ENCODE peak calls at places on chromosomes 16 and 17, in six cellular contexts. N is cardiac fibroblast, U is astrocyte of the spinal cord, F is T-helper 17 cell, B is glutamatergic neuron, Q is H7. Y is an unnamed sample.

GRCh38 chr17:83083368-83084201 is 4.2 kb downstream of the METRNL start:
- DNase-seq in B (no peak), U (peak; percentile 98), N (peak; percentile 95), F (no peak), Q (peak; percentile 83), Y (no peak)

GRCh38 chr16:83393196-83393981 is 414.4 kb upstream of the HSBP1 start:
- DNase-seq in Q (peak; percentile 13), N (peak; percentile 19), F (no peak), B (no peak), U (no peak), Y (no peak)

GRCh38 chr17:38602862-38603785 is 2.6 kb downstream of the SRCIN1 start:
- DNase-seq in U (no peak), N (no peak), B (no peak), F (no peak), Q (peak; percentile 58), Y (no peak)

GRCh38 chr17:31629696-31630470 is 229.2 kb downstream of the COPRS start:
- DNase-seq in U (peak; percentile 29), F (no peak), Q (no peak), B (no peak), N (peak; percentile 52), Y (no peak)

GRCh38 chr17:2435852-2436251 is 35.0 kb upstream of the MNT start:
- DNase-seq in N (no peak), F (no peak), Q (no peak), U (no peak), B (no peak), Y (no peak)

GRCh38 chr17:8939496-8940334 is 25.8 kb downstream of the PIK3R5 start:
- DNase-seq in U (no peak), N (no peak), F (no peak), B (no peak), Q (peak; percentile 49), Y (peak; percentile 79)

GRCh38 chr16:67286441-67287235 is 7.3 kb downstream of the PLEKHG4 start:
- DNase-seq in U (no peak), Q (peak; percentile 29), N (no peak), F (no peak), B (no peak), Y (no peak)

GRCh38 chr16:67167588-67167987 is 2.8 kb upstream of the NOL3 start:
- DNase-seq in F (no peak), B (no peak), U (no peak), Q (no peak), N (no peak), Y (no peak)

GRCh38 chr16:49856741-49857330 is 924 bp upstream of the ZNF423 start:
- DNase-seq in Q (peak; percentile 95), N (peak; percentile 87), B (peak; percentile 91), U (peak; percentile 87), F (no peak), Y (no peak)

GRCh38 chr16:70691223-70692129 is 5.6 kb upstream of the MTSS2 start:
- DNase-seq in N (peak; percentile 96), U (peak; percentile 96), F (no peak), Q (no peak), B (peak; percentile 24), Y (no peak)

GRCh38 chr16:72992142-72992601 is 55.8 kb downstream of the ZFHX3 start:
- DNase-seq in F (no peak), U (no peak), Q (peak; percentile 58), N (no peak), B (peak; percentile 74), Y (no peak)

GRCh38 chr16:21703156-21703555 is 39.4 kb downstream of the OTOA start:
- DNase-seq in U (no peak), B (no peak), F (no peak), N (no peak), Q (no peak), Y (no peak)

GRCh38 chr16:2769675-2770056 is 7.4 kb downstream of the ELOB start:
- DNase-seq in F (no peak), Q (no peak), N (peak; percentile 65), U (no peak), B (no peak), Y (no peak)

GRCh38 chr17:68396226-68396780 is 61.0 kb downstream of the WIPI1 start:
- DNase-seq in F (no peak), B (no peak), N (no peak), Q (no peak), U (no peak), Y (no peak)

GRCh38 chr16:77434365-77435239 is at the start of gene ADAMTS18:
- DNase-seq in F (no peak), B (peak; percentile 61), U (no peak), N (no peak), Q (peak; percentile 80), Y (no peak)

GRCh38 chr16:66386629-66387622 is 20.4 kb downstream of the CDH5 start:
- DNase-seq in Q (no peak), U (no peak), B (no peak), F (no peak), N (no peak), Y (no peak)

GRCh38 chr17:12973496-12974318 is 44.1 kb downstream of the ELAC2 start:
- DNase-seq in F (no peak), N (no peak), B (peak; percentile 38), U (no peak), Q (peak; percentile 86), Y (no peak)

GRCh38 chr17:67982034-67982640 is 14.1 kb downstream of the C17orf58 start:
- DNase-seq in U (no peak), B (no peak), N (peak; percentile 4), F (no peak), Q (no peak), Y (no peak)

GRCh38 chr17:8468988-8469387 is 33.3 kb downstream of the NDEL1 start:
- DNase-seq in B (no peak), N (no peak), F (no peak), U (no peak), Q (no peak), Y (no peak)

GRCh38 chr17:44916781-44917241 is 1.5 kb upstream of the GFAP start:
- DNase-seq in Q (no peak), F (no peak), U (peak; percentile 52), N (peak; percentile 83), B (no peak), Y (no peak)

GRCh38 chr16:56547120-56547948 is 17.5 kb upstream of the MT4 start:
- DNase-seq in Q (peak; percentile 65), F (no peak), U (peak; percentile 33), N (peak; percentile 30), B (no peak), Y (no peak)

GRCh38 chr16:28156031-28156680 is 55.6 kb downstream of the XPO6 start:
- DNase-seq in U (no peak), Q (no peak), N (no peak), B (no peak), F (no peak), Y (no peak)

GRCh38 chr17:77208217-77208808 is 67.5 kb downstream of the SEC14L1 start:
- DNase-seq in U (peak; percentile 63), F (no peak), Q (no peak), B (no peak), N (peak; percentile 62), Y (no peak)

GRCh38 chr17:55167024-55167721 is 97.6 kb upstream of the HLF start:
- DNase-seq in Q (no peak), N (no peak), F (no peak), U (peak; percentile 18), B (no peak), Y (no peak)

GRCh38 chr16:85490971-85491771 is 122.0 kb upstream of the GSE1 start:
- DNase-seq in Q (peak; percentile 94), F (peak; percentile 34), B (peak; percentile 66), N (no peak), U (no peak), Y (no peak)

GRCh38 chr16:81716478-81717210 is 62.4 kb upstream of the PLCG2 start:
- DNase-seq in Q (no peak), U (no peak), F (no peak), N (no peak), B (no peak), Y (peak; percentile 82)

GRCh38 chr16:88650749-88651275 is at the start of gene CYBA:
- DNase-seq in B (peak; percentile 57), N (peak; percentile 71), Q (peak; percentile 98), F (peak; percentile 74), U (peak; percentile 28), Y (peak; percentile 49)

GRCh38 chr17:16915752-16916556 is 56.0 kb downstream of the TNFRSF13B start:
- DNase-seq in Q (peak; percentile 86), F (no peak), N (peak; percentile 36), U (no peak), B (peak; percentile 70), Y (peak; percentile 17)

GRCh38 chr17:28865946-28866752 is 11.3 kb downstream of the ERAL1 start:
- DNase-seq in N (peak; percentile 62), B (no peak), F (no peak), U (peak; percentile 32), Q (no peak), Y (no peak)

GRCh38 chr16:49556252-49557069 is 182.9 kb downstream of the C16orf78 start:
- DNase-seq in F (no peak), N (peak; percentile 67), Q (peak; percentile 83), U (peak; percentile 69), B (peak; percentile 36), Y (no peak)

GRCh38 chr16:4972938-4973587 is 14.9 kb downstream of the SEC14L5 start:
- DNase-seq in B (peak; percentile 66), F (no peak), Q (peak; percentile 30), U (no peak), N (no peak), Y (no peak)

GRCh38 chr16:44655-45054 is 8.8 kb downstream of the POLR3K start:
- DNase-seq in Q (no peak), U (no peak), B (no peak), N (no peak), F (no peak), Y (no peak)

GRCh38 chr17:4318596-4318995 is 47.9 kb downstream of the UBE2G1 start:
- DNase-seq in F (no peak), N (no peak), U (no peak), Q (no peak), B (no peak), Y (no peak)

GRCh38 chr17:76191891-76192290 is 48.4 kb downstream of the RNF157 start:
- DNase-seq in B (no peak), U (no peak), Q (no peak), N (no peak), F (no peak), Y (peak; percentile 85)

GRCh38 chr17:81008140-81008539 is 16.5 kb downstream of the CHMP6 start:
- DNase-seq in N (no peak), U (no peak), Q (peak; percentile 35), B (no peak), F (no peak), Y (no peak)

GRCh38 chr17:57051886-57052342 is 33.1 kb upstream of the AKAP1 start:
- DNase-seq in F (no peak), B (no peak), N (no peak), U (no peak), Q (peak; percentile 28), Y (no peak)

GRCh38 chr17:79991924-79992656 is 43.6 kb downstream of the TBC1D16 start:
- DNase-seq in Q (no peak), U (peak; percentile 29), B (no peak), F (no peak), N (no peak), Y (no peak)

Y was measured in GM12878.